ENCODE peak calls at places on chromosomes 6 and 20, in five cellular contexts. Y is DMS153; H is non-pigmented ciliary epithelial cell; Z is activated CD4-positive, CD25-positive, alpha-beta regulatory T cell; S is frontal cortex. U is an unnamed sample.

GRCh38 chr6:146200136-146200708 is 171.4 kb downstream of the GRM1 start:
- DNase-seq in Z (no peak), H (no peak), Y (no peak), S (peak; percentile 3), U (no peak)

GRCh38 chr6:87789198-87789899 is 87.3 kb upstream of the AKIRIN2 start:
- DNase-seq in H (no peak), Y (no peak), S (no peak), Z (no peak), U (no peak)

GRCh38 chr6:75155586-75155985 is 50.3 kb downstream of the COL12A1 start:
- DNase-seq in Y (no peak), H (no peak), Z (no peak), S (no peak), U (no peak)

GRCh38 chr6:113873043-113873667 is 16.0 kb downstream of the MARCKS start:
- DNase-seq in H (no peak), S (no peak), Y (peak; percentile 15), Z (no peak), U (no peak)

GRCh38 chr20:31830406-31830981 is 11.3 kb downstream of the MYLK2 start:
- DNase-seq in Z (no peak), H (no peak), S (no peak), Y (no peak), U (no peak)

GRCh38 chr6:7067305-7067704 is 40.5 kb upstream of the RREB1 start:
- DNase-seq in Z (no peak), Y (no peak), S (no peak), H (no peak), U (no peak)

GRCh38 chr6:134172020-134172766 is 119.8 kb upstream of the SLC2A12 start:
- DNase-seq in H (no peak), Z (no peak), S (no peak), Y (no peak), U (no peak)

GRCh38 chr6:52560462-52560861 is 16.4 kb downstream of the TRAM2 start:
- DNase-seq in Y (no peak), Z (no peak), H (no peak), S (no peak), U (no peak)

GRCh38 chr6:40999498-41000070 is 39.4 kb downstream of the UNC5CL start:
- DNase-seq in Y (peak; percentile 44), Z (no peak), S (peak; percentile 16), H (no peak), U (peak; percentile 61)

GRCh38 chr6:168890306-168890995 is 363.2 kb downstream of the THBS2 start:
- DNase-seq in H (no peak), S (no peak), Y (no peak), Z (no peak), U (no peak)

GRCh38 chr6:21941926-21942325 is 348.4 kb downstream of the SOX4 start:
- DNase-seq in S (no peak), Z (no peak), Y (no peak), H (no peak), U (no peak)

GRCh38 chr6:101276066-101276465 is 117.4 kb upstream of the GRIK2 start:
- DNase-seq in S (no peak), Z (no peak), H (no peak), Y (no peak), U (no peak)

GRCh38 chr6:167697316-167697715 is 129.4 kb upstream of the AFDN start:
- DNase-seq in Y (no peak), Z (no peak), H (no peak), S (no peak), U (no peak)

GRCh38 chr6:38244873-38245272 is 394.9 kb downstream of the BTBD9 start:
- DNase-seq in Z (no peak), S (no peak), H (no peak), Y (no peak), U (no peak)

GRCh38 chr6:43269273-43270007 is 26.2 kb downstream of the TTBK1 start:
- DNase-seq in Y (no peak), H (no peak), S (no peak), Z (no peak), U (peak; percentile 64)

GRCh38 chr20:63846128-63846771 is 15.0 kb upstream of the ABHD16B start:
- DNase-seq in H (no peak), S (peak; percentile 62), Z (no peak), Y (no peak), U (peak; percentile 90)

GRCh38 chr6:33571637-33572316 is 8.3 kb downstream of the BAK1 start:
- DNase-seq in H (no peak), Y (no peak), Z (no peak), S (no peak), U (peak; percentile 11)

GRCh38 chr6:135144678-135145508 is 36.2 kb upstream of the MYB start:
- DNase-seq in H (no peak), Z (no peak), S (no peak), Y (peak; percentile 24), U (peak; percentile 52)

U was measured in left kidney.